ENCODE peak calls at places on chromosomes 3 and 15, in seven cellular contexts. Z is activated CD8-positive, alpha-beta T cell treated with anti-CD3 and anti-CD28 coated beads for 36 hours; D is omental fat pad; V is fibroblast of villous mesenchyme; Q is cardiac muscle cell; H is astrocyte of the spinal cord; U is RWPE1. L is an unnamed sample.

GRCh38 chr15:59165726-59166125 is 40.9 kb upstream of the LDHAL6B start:
- DNase-seq in U (peak; percentile 73), H (no peak), Q (no peak), Z (no peak), V (peak; percentile 60), D (no peak), L (no peak)

GRCh38 chr15:77402740-77403379 is 17.0 kb downstream of the PEAK1 start:
- DNase-seq in Q (no peak), V (peak; percentile 82), D (no peak), H (peak; percentile 72), Z (peak; percentile 37), U (no peak), L (no peak)

GRCh38 chr3:126516936-126517290 is 660 bp downstream of the UROC1 start:
- DNase-seq in U (no peak), Q (no peak), V (no peak), D (no peak), H (no peak), Z (no peak), L (no peak)

GRCh38 chr15:48175126-48175525 is 3.0 kb downstream of the MYEF2 start:
- DNase-seq in U (no peak), Z (no peak), V (no peak), D (no peak), Q (no peak), H (no peak), L (no peak)

GRCh38 chr3:171986208-171986607 is 53.2 kb upstream of the FNDC3B start:
- DNase-seq in V (no peak), Z (no peak), U (no peak), H (no peak), Q (no peak), D (no peak), L (no peak)

GRCh38 chr3:73530030-73530411 is 94.7 kb downstream of the PDZRN3 start:
- DNase-seq in U (no peak), Q (no peak), V (peak; percentile 92), D (no peak), H (peak; percentile 86), Z (no peak), L (no peak)

GRCh38 chr3:171650193-171650592 is 160.1 kb downstream of the PLD1 start:
- DNase-seq in D (no peak), H (no peak), Q (peak; percentile 56), U (no peak), V (no peak), Z (no peak), L (no peak)

GRCh38 chr15:29268706-29269484 is 727 bp downstream of the NSMCE3 start:
- DNase-seq in Q (peak; percentile 10), Z (peak; percentile 74), D (peak; percentile 24), H (peak; percentile 36), V (peak; percentile 39), U (no peak), L (no peak)

GRCh38 chr3:156525808-156526207 is 29.1 kb downstream of the SSR3 start:
- DNase-seq in Q (no peak), V (no peak), Z (no peak), H (no peak), U (no peak), D (no peak), L (no peak)

GRCh38 chr3:35785540-35785939 is 146.2 kb downstream of the ARPP21 start:
- DNase-seq in Z (no peak), D (no peak), U (no peak), H (no peak), V (no peak), Q (no peak), L (no peak)

GRCh38 chr15:85792872-85793621 is 1.7 kb downstream of the KLHL25 start:
- DNase-seq in V (no peak), Z (peak; percentile 44), Q (no peak), H (no peak), D (no peak), U (no peak), L (no peak)

GRCh38 chr3:9211155-9211950 is 38.1 kb downstream of the SRGAP3 start:
- DNase-seq in Z (peak; percentile 4), V (peak; percentile 71), U (no peak), H (peak; percentile 81), D (no peak), Q (no peak), L (no peak)

GRCh38 chr3:112230033-112230432 is 64.0 kb downstream of the SLC9C1 start:
- DNase-seq in U (no peak), V (no peak), Q (no peak), D (no peak), Z (no peak), H (no peak), L (no peak)

GRCh38 chr3:67489816-67490215 is 164.6 kb downstream of the SUCLG2 start:
- DNase-seq in Q (no peak), V (peak; percentile 92), D (no peak), U (no peak), H (peak; percentile 40), Z (no peak), L (no peak)

GRCh38 chr15:38531509-38531908 is 33.1 kb downstream of the RASGRP1 start:
- DNase-seq in D (no peak), H (peak; percentile 36), V (peak; percentile 39), Z (no peak), U (peak; percentile 27), Q (no peak), L (no peak)

GRCh38 chr3:73571238-73571741 is 53.5 kb downstream of the PDZRN3 start:
- DNase-seq in V (no peak), Q (peak; percentile 55), H (no peak), D (no peak), U (no peak), Z (no peak), L (no peak)

GRCh38 chr3:45211466-45212094 is 14.5 kb downstream of the TMEM158 start:
- DNase-seq in H (no peak), Z (no peak), U (no peak), D (no peak), V (peak; percentile 79), Q (no peak), L (no peak)

GRCh38 chr3:81910244-81910852 is 148.9 kb upstream of the GBE1 start:
- DNase-seq in U (peak; percentile 13), Q (peak; percentile 56), D (no peak), H (peak; percentile 46), V (peak; percentile 39), Z (peak; percentile 19), L (peak; percentile 3)

GRCh38 chr3:165903885-165904284 is 66.7 kb upstream of the BCHE start:
- DNase-seq in U (no peak), H (no peak), Z (no peak), D (no peak), Q (no peak), V (no peak), L (no peak)

GRCh38 chr3:108118038-108118727 is 27.4 kb upstream of the CD47 start:
- DNase-seq in V (no peak), Z (peak; percentile 52), Q (no peak), D (no peak), H (no peak), U (no peak), L (no peak)

GRCh38 chr3:107124885-107125284 is 252.4 kb upstream of the CCDC54 start:
- DNase-seq in U (peak; percentile 4), D (no peak), Z (no peak), V (peak; percentile 72), H (peak; percentile 62), Q (no peak), L (no peak)

GRCh38 chr3:170007031-170007663 is 30.6 kb upstream of the GPR160 start:
- DNase-seq in Z (peak; percentile 59), V (peak; percentile 74), D (no peak), Q (no peak), U (no peak), H (peak; percentile 45), L (no peak)

GRCh38 chr3:39808467-39809180 is 785 bp upstream of the MYRIP start:
- DNase-seq in Q (peak; percentile 61), H (no peak), U (no peak), V (no peak), D (no peak), Z (no peak), L (peak; percentile 9)

DNA sequence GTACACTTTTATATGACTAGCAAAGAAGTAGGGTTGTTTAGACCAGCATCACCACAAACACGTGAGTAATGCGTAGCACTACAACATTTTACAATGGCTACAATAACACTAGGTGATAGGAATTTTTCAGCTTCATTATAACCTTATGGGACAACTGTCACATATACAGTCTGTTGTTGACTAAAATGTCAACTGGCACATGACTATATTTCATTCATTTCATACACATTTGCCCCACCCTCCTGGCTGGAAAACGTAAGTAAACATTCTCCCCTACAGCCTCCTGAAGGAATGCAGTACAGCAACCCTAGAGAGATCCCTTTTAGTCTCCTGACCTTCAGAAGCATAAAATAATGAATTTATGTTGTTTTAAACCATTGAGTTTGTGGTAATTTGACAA is 16.2 kb downstream of the RIOX2 start:
- DNase-seq in H (no peak), U (no peak), Z (no peak), V (no peak), Q (no peak), D (no peak), L (no peak)
- TF ChIP-seq CTCF in H (no peak), U (no peak), Z (no peak), V (no peak), Q (no peak), D (no peak), L (no peak)

DNA sequence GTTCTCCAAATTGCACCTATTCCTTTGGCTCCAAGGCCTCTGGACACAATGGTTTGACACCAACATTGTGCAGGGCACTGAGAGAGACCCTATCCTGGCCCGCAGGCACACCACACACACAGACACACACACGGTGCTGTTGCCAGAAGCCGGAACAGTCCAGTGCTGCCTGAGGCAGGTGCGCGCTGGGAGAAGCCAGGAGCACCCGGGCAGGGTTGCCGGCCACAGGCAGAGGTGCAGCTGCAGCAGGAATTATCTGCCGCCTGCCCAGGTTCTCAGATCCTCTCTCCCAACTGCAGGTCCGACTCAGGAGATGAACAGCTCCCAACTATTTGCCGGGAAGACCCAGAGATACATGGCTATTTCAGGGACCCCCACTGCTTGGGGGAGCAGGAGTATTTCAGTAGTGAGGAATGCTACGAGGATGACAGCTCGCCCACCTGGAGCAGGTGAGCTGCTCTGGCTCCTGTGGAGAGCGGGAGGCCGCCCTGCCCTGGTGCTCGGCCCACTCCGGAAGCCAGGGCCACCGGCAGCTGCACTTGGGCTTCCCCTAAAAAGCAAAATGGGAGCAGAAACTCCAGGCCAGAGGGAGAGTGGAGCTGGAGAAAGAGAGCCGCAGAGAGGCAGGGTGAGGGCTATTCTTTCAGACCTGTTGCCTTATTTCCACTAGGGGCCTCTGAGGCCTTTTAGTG is 42.9 kb downstream of the CHDH start:
- DNase-seq in Q (no peak), D (no peak), U (no peak), V (no peak), Z (no peak), H (no peak), L (no peak)
- TF ChIP-seq CTCF in Q (no peak), D (no peak), U (no peak), V (no peak), Z (no peak), H (no peak), L (no peak)

GRCh38 chr3:59256233-59256632 is 206.4 kb upstream of the CFAP20DC start:
- DNase-seq in V (no peak), D (no peak), U (no peak), Q (no peak), H (no peak), Z (no peak), L (no peak)
- TF ChIP-seq CTCF in V (no peak), D (no peak), U (no peak), Q (no peak), H (no peak), Z (no peak), L (no peak)

DNA sequence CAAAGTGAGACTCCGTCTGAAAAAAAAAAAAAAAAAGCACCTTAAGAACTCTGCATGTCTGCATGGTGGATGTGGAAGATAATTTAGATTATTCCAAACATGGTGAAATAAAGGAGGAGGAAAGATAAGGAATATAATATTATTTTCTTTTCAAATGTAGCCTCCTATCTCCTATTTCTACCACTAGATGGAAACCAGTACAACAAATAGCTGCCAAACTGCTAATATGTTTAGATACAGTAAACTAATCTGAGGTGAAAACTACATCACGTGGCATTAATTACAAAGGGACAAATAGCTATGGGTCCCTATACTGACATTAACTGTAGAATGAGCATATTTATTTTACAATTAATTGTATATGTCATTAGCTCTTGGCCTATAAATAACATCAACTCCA is 197.8 kb downstream of the TBC1D5 start:
- DNase-seq in V (no peak), U (no peak), Q (no peak), Z (no peak), D (no peak), H (peak; percentile 6), L (no peak)
- TF ChIP-seq CTCF in V (peak; percentile 34), U (no peak), Q (peak; percentile 37), Z (no peak), D (no peak), H (peak; percentile 34), L (peak; percentile 25)

L was measured in neural crest cell.